ENCODE peak calls at places on chromosomes 7 and 10, in six cellular contexts. D is adrenal gland, B is DND-41, Q is cardiac muscle cell, K is SJSA1, L is transverse colon. E is an unnamed sample.

GRCh38 chr10:123378302-123378701 is 224.1 kb downstream of the BUB3 start:
- DNase-seq in D (no peak), Q (no peak), L (no peak), K (no peak), B (no peak), E (no peak)

GRCh38 chr7:33517191-33517590 is 387.8 kb downstream of the BBS9 start:
- DNase-seq in D (no peak), K (no peak), B (no peak), Q (no peak), L (no peak), E (no peak)

GRCh38 chr7:113216038-113216437 is 97.7 kb upstream of the SMIM30 start:
- DNase-seq in K (no peak), L (no peak), Q (no peak), B (no peak), D (no peak), E (no peak)

GRCh38 chr10:114920459-114920858 is 17.5 kb upstream of the TRUB1 start:
- DNase-seq in Q (no peak), D (no peak), B (no peak), L (no peak), K (no peak), E (no peak)

GRCh38 chr10:105875050-105875449 is 1234.0 kb downstream of the SORCS3 start:
- DNase-seq in B (no peak), L (no peak), K (no peak), D (no peak), Q (no peak), E (no peak)

GRCh38 chr7:31074403-31074802 is 22.3 kb downstream of the ADCYAP1R1 start:
- DNase-seq in D (no peak), B (no peak), L (no peak), K (no peak), Q (no peak), E (no peak)

GRCh38 chr10:75202321-75203096 is 8.1 kb upstream of the VDAC2 start:
- DNase-seq in L (peak), K (no peak), Q (peak), D (peak), B (no peak), E (no peak)

GRCh38 chr10:92886334-92886961 is 38.1 kb downstream of the EXOC6 start:
- DNase-seq in D (no peak), B (no peak), K (no peak), Q (no peak), L (no peak), E (no peak)

GRCh38 chr7:101108961-101109360 is 17.9 kb upstream of the SERPINE1 start:
- DNase-seq in K (no peak), Q (no peak), B (no peak), D (no peak), L (no peak), E (no peak)

GRCh38 chr7:78412216-78412858 is 613.8 kb downstream of the PHTF2 start:
- DNase-seq in K (no peak), D (no peak), Q (no peak), L (no peak), B (no peak), E (no peak)

GRCh38 chr10:35216303-35216905 is 89.8 kb downstream of the CREM start:
- DNase-seq in D (peak), Q (peak), K (no peak), B (no peak), L (peak), E (no peak)

GRCh38 chr7:97971120-97971989 is 18.6 kb downstream of the OCM2 start:
- DNase-seq in L (peak), B (no peak), D (peak), K (no peak), Q (peak), E (peak)

GRCh38 chr7:50962281-50962883 is 179.7 kb upstream of the GRB10 start:
- DNase-seq in D (no peak), L (no peak), B (no peak), Q (no peak), K (no peak), E (no peak)

GRCh38 chr10:11936389-11937152 is 106.0 kb downstream of the UPF2 start:
- DNase-seq in D (no peak), K (no peak), B (no peak), Q (no peak), L (peak), E (no peak)

GRCh38 chr7:96246972-96247371 is 74.9 kb downstream of the SLC25A13 start:
- DNase-seq in K (no peak), B (no peak), L (no peak), D (no peak), Q (no peak), E (no peak)

GRCh38 chr7:98409843-98410242 is 9.0 kb upstream of the BAIAP2L1 start:
- DNase-seq in K (no peak), L (no peak), B (no peak), D (no peak), Q (no peak), E (no peak)

GRCh38 chr7:21354284-21354683 is 73.6 kb upstream of the SP4 start:
- DNase-seq in K (no peak), L (no peak), Q (no peak), D (no peak), B (no peak), E (no peak)
- H3K4me3 ChIP-seq in K (no peak), L (no peak), Q (no peak), D (no peak), B (no peak), E (no peak)

DNA sequence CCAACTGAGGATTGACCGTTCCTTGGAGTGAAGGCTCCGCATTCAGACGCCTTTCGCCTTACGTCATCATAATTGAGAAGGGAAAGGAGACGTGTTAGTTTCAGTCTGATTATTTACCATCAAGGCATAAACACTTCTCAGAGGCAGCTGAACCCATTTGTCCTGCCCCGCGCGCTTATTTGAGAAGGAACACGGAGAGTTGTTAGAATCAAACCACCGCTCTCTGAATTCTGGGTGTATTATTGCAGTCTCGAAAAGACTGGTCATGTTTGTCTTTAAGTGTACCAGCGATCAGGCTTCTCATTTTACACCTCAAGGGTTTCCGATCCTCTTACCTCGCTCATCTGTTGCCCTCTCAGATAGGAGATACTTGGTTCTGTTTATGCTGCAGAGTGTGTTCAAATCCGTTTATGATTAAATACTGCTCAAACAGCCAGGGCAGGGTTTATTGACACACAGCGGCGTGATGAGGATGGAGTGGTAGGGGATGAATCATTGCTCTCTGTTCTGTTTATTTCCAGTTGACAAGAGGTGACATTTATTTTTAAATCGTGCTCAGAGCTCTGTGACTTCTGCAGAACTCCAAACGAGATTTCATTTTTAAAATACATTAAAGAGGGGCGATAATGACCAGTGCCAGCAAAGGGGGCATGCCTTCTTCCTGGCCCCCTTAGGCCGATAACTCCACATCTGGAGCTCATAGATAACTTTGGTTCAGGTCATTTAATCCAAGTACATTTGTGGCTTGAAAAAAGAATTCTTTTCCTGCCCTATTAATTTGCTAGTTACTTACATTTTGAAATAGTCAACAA is 30.5 kb downstream of the FOXK1 start:
- DNase-seq in B (no peak), L (peak), D (no peak), K (no peak), Q (no peak), E (no peak)
- H3K4me3 ChIP-seq in B (no peak), L (no peak), D (no peak), K (no peak), Q (no peak), E (no peak)

DNA sequence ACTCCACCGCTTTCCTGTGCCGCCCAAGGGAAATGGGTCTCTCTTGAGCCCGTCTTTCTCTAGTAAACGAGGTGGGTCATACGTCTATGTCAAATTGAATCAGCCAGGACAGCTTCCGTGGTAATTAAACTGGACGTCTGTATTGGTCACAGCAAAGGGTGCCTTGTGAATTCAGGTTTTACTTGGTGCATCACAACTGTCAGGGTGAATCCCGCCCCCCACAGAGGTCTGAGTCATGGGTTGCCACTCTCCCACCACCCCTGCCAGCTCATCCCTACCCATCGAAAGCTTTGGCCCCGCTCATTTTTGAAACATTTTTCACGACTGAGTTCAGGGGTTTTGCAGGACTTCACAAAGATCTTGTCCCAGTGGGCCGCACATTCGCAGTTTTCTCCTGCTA is 8.0 kb upstream of the SP8 start:
- DNase-seq in B (no peak), D (no peak), L (no peak), Q (no peak), K (no peak), E (no peak)
- H3K4me3 ChIP-seq in B (no peak), D (no peak), L (no peak), Q (no peak), K (no peak), E (no peak)

GRCh38 chr10:70477661-70478162 is 855 bp upstream of the PALD1 start:
- DNase-seq in B (peak), D (no peak), Q (peak), L (peak), K (no peak), E (peak)
- H3K4me3 ChIP-seq in B (peak), D (no peak), Q (peak), L (peak), K (no peak), E (peak)

GRCh38 chr10:132891313-132891712 is 51.1 kb downstream of the CFAP46 start:
- DNase-seq in D (no peak), K (no peak), Q (no peak), B (no peak), L (no peak), E (no peak)
- H3K4me3 ChIP-seq in D (no peak), K (no peak), Q (no peak), B (no peak), L (no peak), E (no peak)

GRCh38 chr10:68600041-68600778 is 40.1 kb downstream of the TET1 start:
- DNase-seq in B (peak), L (peak), D (peak), Q (peak), K (peak), E (peak)

GRCh38 chr10:68603766-68604165 is 43.6 kb downstream of the TET1 start:
- DNase-seq in L (no peak), D (no peak), Q (no peak), B (no peak), K (no peak), E (no peak)

GRCh38 chr10:68602434-68602833 is 42.3 kb downstream of the TET1 start:
- DNase-seq in K (no peak), B (no peak), L (no peak), D (no peak), Q (no peak), E (no peak)

GRCh38 chr10:68599754-68600040 is 39.6 kb downstream of the TET1 start:
- DNase-seq in B (no peak), L (no peak), Q (no peak), K (no peak), D (no peak), E (no peak)

GRCh38 chr10:68601490-68602265 is 41.5 kb downstream of the TET1 start:
- DNase-seq in D (no peak), B (no peak), K (no peak), Q (no peak), L (no peak), E (peak)
- H3K4me3 ChIP-seq in D (no peak), B (peak), K (no peak), Q (peak), L (no peak), E (peak)

DNA sequence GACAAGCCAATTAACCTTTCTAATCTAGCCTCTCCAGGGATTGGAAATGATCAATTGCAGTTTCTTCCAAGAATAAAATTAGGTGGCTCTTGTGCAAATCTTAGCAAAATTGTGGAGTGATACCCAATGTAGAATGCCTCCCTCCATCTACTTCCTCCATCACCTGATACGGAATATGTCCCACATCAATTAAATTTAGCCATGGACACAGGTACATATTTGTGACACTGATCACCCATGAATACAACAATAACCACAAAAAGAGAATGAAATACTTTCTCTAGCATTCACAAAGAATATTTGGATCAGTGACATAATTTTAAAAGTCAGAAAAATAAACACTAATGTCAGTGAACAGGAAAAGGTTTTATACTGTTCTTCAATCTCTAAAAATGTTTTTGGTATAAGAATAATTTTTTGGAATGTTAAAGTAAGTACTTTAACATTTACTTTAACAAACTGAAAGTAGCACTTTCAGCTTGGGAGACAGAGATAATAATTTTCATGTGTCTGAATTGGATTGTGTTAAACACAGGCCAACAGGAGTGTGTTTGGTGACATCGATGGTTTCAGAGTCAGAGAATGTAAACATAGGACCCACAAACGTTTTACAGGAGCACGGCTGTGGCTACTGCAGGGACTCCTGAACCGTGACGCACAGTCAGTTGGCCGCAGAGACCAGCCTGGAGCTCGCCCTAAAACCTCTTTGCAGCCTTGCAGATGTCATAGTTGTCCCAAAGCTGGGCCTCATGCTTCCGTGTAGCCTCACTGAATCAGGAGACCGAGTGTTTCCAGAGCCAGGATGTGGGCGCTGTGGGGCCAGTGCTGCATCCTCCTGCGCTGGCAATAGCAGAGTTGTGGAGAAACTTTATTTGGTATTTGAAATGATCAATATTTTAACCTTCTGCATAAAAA is 7.2 kb downstream of the RBM20 start:
- DNase-seq in K (peak), B (peak), L (no peak), Q (no peak), D (no peak), E (peak)
- H3K4me3 ChIP-seq in K (peak), B (no peak), L (no peak), Q (no peak), D (no peak), E (no peak)

GRCh38 chr7:29859491-29860180 is 53.3 kb downstream of the WIPF3 start:
- DNase-seq in L (no peak), D (peak), Q (peak), K (no peak), B (no peak), E (no peak)
- H3K4me3 ChIP-seq in L (no peak), D (no peak), Q (no peak), K (no peak), B (no peak), E (no peak)

DNA sequence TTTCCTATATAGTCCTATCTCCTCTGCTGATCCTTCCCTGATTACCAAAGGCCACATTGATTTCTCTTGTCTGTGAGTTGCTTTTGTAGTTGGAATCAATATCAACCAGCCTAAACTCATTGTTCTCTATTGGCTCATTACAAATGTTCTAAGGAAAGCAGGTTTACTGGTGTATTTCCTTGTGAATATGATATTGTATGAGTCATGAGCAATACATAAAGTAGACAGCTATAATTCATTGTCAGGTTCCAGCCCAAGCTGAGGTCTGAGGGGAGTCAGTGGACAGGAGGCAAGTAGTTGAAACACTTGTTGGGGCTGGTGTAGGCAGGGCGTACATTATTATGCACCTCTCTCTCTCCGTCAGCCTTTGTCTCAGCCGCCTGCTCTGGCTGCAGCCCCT is 451.8 kb downstream of the IPMK start:
- DNase-seq in B (no peak), D (no peak), K (no peak), L (no peak), Q (no peak), E (no peak)
- H3K4me3 ChIP-seq in B (no peak), D (no peak), K (no peak), L (no peak), Q (no peak), E (no peak)